ENCODE peak calls at places on chromosomes 12 and 14, in six cellular contexts. One of them, this sample, is unnamed.

GRCh38 chr12:20451759-20452158 is 83.4 kb downstream of the PDE3A start:
- DNase-seq in GM12878: no peak
- DNase-seq in upper lobe of left lung: no peak
- DNase-seq in sigmoid colon: no peak
- DNase-seq in stomach: no peak
- DNase-seq in K562: no peak
- DNase-seq in this sample: no peak

GRCh38 chr14:69685217-69685616 is 73.8 kb downstream of the SUSD6 start:
- DNase-seq in GM12878: no peak
- DNase-seq in upper lobe of left lung: no peak
- DNase-seq in sigmoid colon: no peak
- DNase-seq in stomach: no peak
- DNase-seq in K562: no peak
- DNase-seq in this sample: no peak

GRCh38 chr12:101713930-101714329 is 16.5 kb downstream of the CHPT1 start:
- DNase-seq in GM12878: no peak
- DNase-seq in upper lobe of left lung: no peak
- DNase-seq in sigmoid colon: no peak
- DNase-seq in stomach: no peak
- DNase-seq in K562: no peak
- DNase-seq in this sample: no peak

GRCh38 chr12:52949413-52950331 is 754 bp downstream of the KRT18 start:
- DNase-seq in GM12878: no peak
- DNase-seq in upper lobe of left lung: no peak
- DNase-seq in sigmoid colon: no peak
- DNase-seq in stomach: peak
- DNase-seq in K562: peak
- DNase-seq in this sample: no peak

GRCh38 chr14:69002069-69002468 is 23.0 kb upstream of the ACTN1 start:
- DNase-seq in GM12878: no peak
- DNase-seq in upper lobe of left lung: no peak
- DNase-seq in sigmoid colon: no peak
- DNase-seq in stomach: peak
- DNase-seq in K562: peak
- DNase-seq in this sample: no peak

GRCh38 chr12:93991882-93992415 is 156.4 kb upstream of the PLXNC1 start:
- DNase-seq in GM12878: no peak
- DNase-seq in upper lobe of left lung: no peak
- DNase-seq in sigmoid colon: no peak
- DNase-seq in stomach: no peak
- DNase-seq in K562: no peak
- DNase-seq in this sample: no peak

GRCh38 chr12:98371419-98371818 is 144.0 kb upstream of the TMPO start:
- DNase-seq in GM12878: no peak
- DNase-seq in upper lobe of left lung: no peak
- DNase-seq in sigmoid colon: no peak
- DNase-seq in stomach: no peak
- DNase-seq in K562: no peak
- DNase-seq in this sample: no peak

GRCh38 chr12:69687390-69687789 is 11.7 kb downstream of the BEST3 start:
- DNase-seq in GM12878: no peak
- DNase-seq in upper lobe of left lung: no peak
- DNase-seq in sigmoid colon: no peak
- DNase-seq in stomach: no peak
- DNase-seq in K562: no peak
- DNase-seq in this sample: no peak

GRCh38 chr12:102481705-102482104 is 1.3 kb upstream of the IGF1 start:
- DNase-seq in GM12878: no peak
- DNase-seq in upper lobe of left lung: no peak
- DNase-seq in sigmoid colon: no peak
- DNase-seq in stomach: no peak
- DNase-seq in K562: no peak
- DNase-seq in this sample: no peak

GRCh38 chr12:81800298-81801148 is 41.4 kb upstream of the PPFIA2 start:
- DNase-seq in GM12878: no peak
- DNase-seq in upper lobe of left lung: no peak
- DNase-seq in sigmoid colon: no peak
- DNase-seq in stomach: no peak
- DNase-seq in K562: no peak
- DNase-seq in this sample: no peak

GRCh38 chr12:103846415-103846814 is 5.4 kb upstream of the NT5DC3 start:
- DNase-seq in GM12878: no peak
- DNase-seq in upper lobe of left lung: no peak
- DNase-seq in sigmoid colon: no peak
- DNase-seq in stomach: no peak
- DNase-seq in K562: no peak
- DNase-seq in this sample: no peak

GRCh38 chr14:104219731-104220224 is 81.4 kb downstream of the KIF26A start:
- DNase-seq in GM12878: no peak
- DNase-seq in upper lobe of left lung: peak
- DNase-seq in sigmoid colon: peak
- DNase-seq in stomach: no peak
- DNase-seq in K562: no peak
- DNase-seq in this sample: no peak

GRCh38 chr14:66468778-66469367 is 17.3 kb upstream of the CCDC196 start:
- DNase-seq in GM12878: no peak
- DNase-seq in upper lobe of left lung: no peak
- DNase-seq in sigmoid colon: no peak
- DNase-seq in stomach: no peak
- DNase-seq in K562: no peak
- DNase-seq in this sample: no peak

DNA sequence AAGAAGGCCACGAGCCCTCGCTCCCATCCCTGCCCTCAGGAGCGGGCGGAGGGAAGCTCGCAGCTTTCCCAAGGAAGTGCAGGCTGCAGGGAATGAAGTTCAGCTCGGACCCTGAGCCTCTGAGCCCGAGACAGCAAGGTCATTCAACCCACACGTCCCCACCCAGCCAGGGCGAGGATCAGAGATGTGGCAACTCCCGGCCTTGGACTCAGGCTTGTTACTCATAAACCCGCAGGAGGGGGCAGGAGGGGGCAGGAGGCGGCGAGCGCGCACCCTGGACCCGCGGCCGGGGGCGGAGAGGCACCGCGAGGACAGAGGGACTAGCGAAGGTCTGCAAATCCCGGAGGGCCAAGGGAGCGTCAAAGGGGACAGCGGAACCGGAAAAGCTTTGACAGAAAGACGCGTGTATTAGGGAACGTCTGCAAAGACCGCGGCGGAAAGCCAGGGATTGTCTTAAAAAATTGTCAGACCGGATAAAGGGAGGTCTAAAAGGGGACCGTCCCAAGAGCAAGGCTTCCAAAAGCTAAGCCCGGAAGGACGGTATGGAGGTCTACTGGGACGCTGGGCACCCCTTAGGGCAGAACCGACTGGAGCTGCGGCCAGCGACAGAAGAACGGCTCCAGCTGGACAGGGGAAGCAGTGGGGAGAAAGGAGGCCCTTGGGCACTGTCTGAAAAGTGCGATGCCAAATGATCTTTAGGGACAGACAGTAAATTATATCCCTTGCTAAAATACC is 609 bp upstream of the DCAF11 start:
- DNase-seq in GM12878: peak
- DNase-seq in upper lobe of left lung: peak
- DNase-seq in sigmoid colon: peak
- DNase-seq in stomach: peak
- DNase-seq in K562: peak
- DNase-seq in this sample: peak
- TF ChIP-seq EP300 in GM12878: no peak
- TF ChIP-seq EP300 in upper lobe of left lung: no peak
- TF ChIP-seq EP300 in sigmoid colon: no peak
- TF ChIP-seq EP300 in stomach: no peak
- TF ChIP-seq EP300 in K562: no peak
- TF ChIP-seq EP300 in this sample: no peak

DNA sequence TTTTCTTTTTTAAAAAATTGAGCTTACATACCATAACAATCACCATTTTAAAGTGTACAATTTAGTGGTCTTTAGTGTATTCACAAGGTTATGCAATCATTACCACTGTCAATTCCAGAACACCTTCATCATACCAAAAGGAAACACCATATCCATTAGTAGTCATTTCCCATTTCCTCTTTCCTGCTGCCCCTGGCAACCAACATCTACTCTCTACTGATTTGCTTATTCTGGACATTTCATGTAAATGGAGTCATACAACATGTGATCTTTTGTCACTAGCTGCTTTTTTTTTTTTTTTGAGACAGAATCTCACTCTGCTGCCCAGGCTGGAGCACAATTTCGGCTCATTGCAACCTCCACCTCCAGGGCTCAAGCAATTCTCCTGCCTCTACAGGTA is 66.8 kb upstream of the CFL2 start:
- DNase-seq in GM12878: peak
- DNase-seq in upper lobe of left lung: no peak
- DNase-seq in sigmoid colon: no peak
- DNase-seq in stomach: no peak
- DNase-seq in K562: no peak
- DNase-seq in this sample: no peak
- H3K27ac ChIP-seq in GM12878: no peak
- H3K27ac ChIP-seq in upper lobe of left lung: no peak
- H3K27ac ChIP-seq in sigmoid colon: no peak
- H3K27ac ChIP-seq in stomach: no peak
- H3K27ac ChIP-seq in K562: no peak
- H3K27ac ChIP-seq in this sample: no peak

GRCh38 chr12:22334696-22335290 is at the start of gene ST8SIA1:
- DNase-seq in GM12878: no peak
- DNase-seq in upper lobe of left lung: peak
- DNase-seq in sigmoid colon: peak
- DNase-seq in stomach: peak
- DNase-seq in K562: no peak
- DNase-seq in this sample: peak

GRCh38 chr12:22339691-22340090 is 5.2 kb upstream of the ST8SIA1 start:
- DNase-seq in GM12878: no peak
- DNase-seq in upper lobe of left lung: no peak
- DNase-seq in sigmoid colon: no peak
- DNase-seq in stomach: no peak
- DNase-seq in K562: no peak
- DNase-seq in this sample: no peak

GRCh38 chr12:22332191-22332590 is 2.3 kb downstream of the ST8SIA1 start:
- DNase-seq in GM12878: no peak
- DNase-seq in upper lobe of left lung: no peak
- DNase-seq in sigmoid colon: no peak
- DNase-seq in stomach: no peak
- DNase-seq in K562: no peak
- DNase-seq in this sample: no peak

GRCh38 chr12:22333186-22333745 is 1.2 kb downstream of the ST8SIA1 start:
- DNase-seq in GM12878: no peak
- DNase-seq in upper lobe of left lung: no peak
- DNase-seq in sigmoid colon: no peak
- DNase-seq in stomach: no peak
- DNase-seq in K562: no peak
- DNase-seq in this sample: no peak

DNA sequence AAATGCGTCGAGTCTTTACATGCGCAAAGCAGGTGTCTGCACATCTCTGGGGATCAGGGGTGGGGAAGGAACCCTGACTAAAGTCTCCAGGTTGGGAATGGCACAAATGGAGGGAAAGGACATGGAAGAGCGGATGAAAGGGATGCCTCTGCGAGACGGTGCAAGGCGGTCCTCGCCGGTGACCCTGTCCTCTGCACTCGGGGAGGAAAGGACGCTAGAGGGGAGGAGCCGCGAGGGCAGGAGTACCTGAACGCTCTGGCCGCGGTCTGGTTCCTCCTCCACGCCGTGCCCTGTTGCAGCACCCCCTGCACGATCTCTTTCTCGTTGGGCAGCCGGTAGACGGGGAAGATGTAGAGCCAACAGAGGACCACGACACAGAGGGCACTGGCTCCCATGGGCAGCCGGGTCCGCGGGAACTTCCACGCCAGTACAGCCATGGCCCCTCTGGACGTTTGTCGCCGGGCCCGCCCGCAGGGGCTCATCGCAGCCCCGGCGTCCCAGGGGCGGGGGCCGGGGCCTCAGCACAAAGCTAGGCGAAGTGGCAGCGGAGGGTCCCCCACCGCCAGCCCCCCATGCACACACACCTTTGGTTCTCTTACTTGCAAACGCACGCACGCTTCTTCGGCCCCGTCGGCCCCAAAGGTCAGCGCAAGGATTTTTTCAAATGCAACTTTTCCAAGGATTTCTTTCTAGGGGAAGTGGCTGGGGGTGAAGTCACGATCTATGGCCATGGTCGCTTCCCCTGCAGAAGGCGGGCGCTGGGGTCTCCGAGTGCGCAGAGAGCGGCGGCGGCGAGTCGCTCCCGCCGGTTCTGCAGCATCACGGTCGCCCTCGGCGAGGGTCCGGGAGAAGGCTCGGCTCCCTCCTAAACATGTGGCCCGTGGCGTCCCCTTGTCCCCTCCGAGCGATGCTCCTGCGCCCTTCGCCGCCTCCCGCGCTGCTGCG is 484 bp downstream of the ST8SIA1 start:
- DNase-seq in GM12878: no peak
- DNase-seq in upper lobe of left lung: peak
- DNase-seq in sigmoid colon: peak
- DNase-seq in stomach: no peak
- DNase-seq in K562: no peak
- DNase-seq in this sample: peak
- TF ChIP-seq POLR2A in GM12878: no peak
- TF ChIP-seq POLR2A in upper lobe of left lung: no peak
- TF ChIP-seq POLR2A in sigmoid colon: no peak
- TF ChIP-seq POLR2A in stomach: no peak
- TF ChIP-seq POLR2A in K562: no peak
- TF ChIP-seq POLR2A in this sample: no peak

GRCh38 chr14:25090716-25091454 is 40.9 kb upstream of the STXBP6 start:
- DNase-seq in GM12878: no peak
- DNase-seq in upper lobe of left lung: no peak
- DNase-seq in sigmoid colon: no peak
- DNase-seq in stomach: peak
- DNase-seq in K562: no peak
- DNase-seq in this sample: no peak
- TF ChIP-seq EP300 in GM12878: no peak
- TF ChIP-seq EP300 in upper lobe of left lung: no peak
- TF ChIP-seq EP300 in sigmoid colon: no peak
- TF ChIP-seq EP300 in stomach: no peak
- TF ChIP-seq EP300 in K562: no peak
- TF ChIP-seq EP300 in this sample: no peak

DNA sequence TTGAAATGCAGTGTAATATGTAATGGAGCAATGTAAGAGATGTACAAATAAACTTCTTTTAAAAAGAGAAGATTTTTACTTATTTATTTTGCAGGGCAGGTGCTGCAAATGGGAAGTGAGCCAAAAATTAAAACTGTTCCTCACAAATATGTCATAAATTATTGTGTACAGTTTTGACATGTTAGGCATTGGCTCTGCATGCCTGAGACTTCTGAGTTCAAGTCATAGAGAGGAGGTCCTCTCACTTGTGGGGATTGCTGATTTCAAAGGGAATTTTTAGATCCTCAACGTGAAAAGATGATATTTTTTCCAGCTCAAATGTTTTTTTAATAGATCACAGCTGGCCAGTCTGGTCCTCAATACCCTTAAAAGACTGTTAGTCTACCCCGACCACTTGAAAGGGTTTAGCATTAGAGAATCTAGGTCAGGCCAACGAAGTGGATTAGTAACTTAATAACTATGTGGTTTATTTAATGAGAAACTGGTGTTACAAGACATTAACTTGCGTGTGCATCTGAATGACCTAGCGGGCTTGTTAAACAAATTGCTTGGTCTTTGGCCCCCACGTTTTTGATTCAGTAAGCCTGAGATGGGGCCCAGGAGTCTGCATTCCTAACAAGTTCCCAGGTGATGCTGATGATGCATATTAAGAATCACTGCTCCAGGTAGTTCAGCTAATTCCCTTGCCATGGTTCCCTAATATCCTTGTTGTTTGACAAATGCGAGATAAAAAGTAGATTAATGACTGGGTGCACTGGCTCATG is 30.9 kb upstream of the WDR89 start:
- DNase-seq in GM12878: peak
- DNase-seq in upper lobe of left lung: no peak
- DNase-seq in sigmoid colon: no peak
- DNase-seq in stomach: no peak
- DNase-seq in K562: no peak
- DNase-seq in this sample: no peak
- H3K27ac ChIP-seq in GM12878: no peak
- H3K27ac ChIP-seq in upper lobe of left lung: no peak
- H3K27ac ChIP-seq in sigmoid colon: no peak
- H3K27ac ChIP-seq in stomach: no peak
- H3K27ac ChIP-seq in K562: no peak
- H3K27ac ChIP-seq in this sample: no peak